ENCODE peak calls at places on chromosomes 3 and 15, in seven cellular contexts. One of them, this sample, is unnamed.

GRCh38 chr15:53559364-53560253 is 199.9 kb downstream of the WDR72 start:
- DNase-seq in activated effector memory CD4-positive, alpha-beta T cell treated with Interleukin-2 at 50 U/mL for 16 hours: no peak
- DNase-seq in SW 1271: no peak
- DNase-seq in nucleus accumbens: no peak
- DNase-seq in NAMALWA: no peak
- DNase-seq in HFFc6: no peak
- DNase-seq in activated T-helper 1 cell treated with anti-CD3 and anti-CD28 coated beads, Interleukin-12 subunit alpha, Interleukin-12 subunit beta, Interleukin-2, Interleukin-4 antibody, amounts not matched to agents 30 ng/mL and 10 ng/mL and 1 ng/mL, durations not matched to agents 14 hours and 24 hours and 36 hours: no peak
- DNase-seq in this sample: no peak

GRCh38 chr3:171774516-171774915 is 35.8 kb downstream of the PLD1 start:
- DNase-seq in HFFc6: no peak
- DNase-seq in SW 1271: no peak
- DNase-seq in NAMALWA: no peak
- DNase-seq in activated effector memory CD4-positive, alpha-beta T cell treated with Interleukin-2 at 50 U/mL for 16 hours: no peak
- DNase-seq in activated T-helper 1 cell treated with anti-CD3 and anti-CD28 coated beads, Interleukin-12 subunit alpha, Interleukin-12 subunit beta, Interleukin-2, Interleukin-4 antibody, amounts not matched to agents 30 ng/mL and 10 ng/mL and 1 ng/mL, durations not matched to agents 14 hours and 24 hours and 36 hours: no peak
- DNase-seq in nucleus accumbens: peak; percentile 52
- DNase-seq in this sample: no peak

GRCh38 chr3:52240886-52241244 is 1.9 kb upstream of the TWF2 start:
- DNase-seq in HFFc6: no peak
- DNase-seq in nucleus accumbens: no peak
- DNase-seq in activated T-helper 1 cell treated with anti-CD3 and anti-CD28 coated beads, Interleukin-12 subunit alpha, Interleukin-12 subunit beta, Interleukin-2, Interleukin-4 antibody, amounts not matched to agents 30 ng/mL and 10 ng/mL and 1 ng/mL, durations not matched to agents 14 hours and 24 hours and 36 hours: no peak
- DNase-seq in SW 1271: no peak
- DNase-seq in activated effector memory CD4-positive, alpha-beta T cell treated with Interleukin-2 at 50 U/mL for 16 hours: no peak
- DNase-seq in NAMALWA: no peak
- DNase-seq in this sample: no peak

GRCh38 chr3:24854748-24855147 is 360.1 kb upstream of the THRB start:
- DNase-seq in activated effector memory CD4-positive, alpha-beta T cell treated with Interleukin-2 at 50 U/mL for 16 hours: no peak
- DNase-seq in NAMALWA: no peak
- DNase-seq in SW 1271: no peak
- DNase-seq in activated T-helper 1 cell treated with anti-CD3 and anti-CD28 coated beads, Interleukin-12 subunit alpha, Interleukin-12 subunit beta, Interleukin-2, Interleukin-4 antibody, amounts not matched to agents 30 ng/mL and 10 ng/mL and 1 ng/mL, durations not matched to agents 14 hours and 24 hours and 36 hours: no peak
- DNase-seq in nucleus accumbens: no peak
- DNase-seq in HFFc6: no peak
- DNase-seq in this sample: no peak

GRCh38 chr15:67852433-67852832 is 12.6 kb upstream of the RNU6-1 start:
- DNase-seq in activated effector memory CD4-positive, alpha-beta T cell treated with Interleukin-2 at 50 U/mL for 16 hours: no peak
- DNase-seq in NAMALWA: no peak
- DNase-seq in HFFc6: no peak
- DNase-seq in nucleus accumbens: no peak
- DNase-seq in activated T-helper 1 cell treated with anti-CD3 and anti-CD28 coated beads, Interleukin-12 subunit alpha, Interleukin-12 subunit beta, Interleukin-2, Interleukin-4 antibody, amounts not matched to agents 30 ng/mL and 10 ng/mL and 1 ng/mL, durations not matched to agents 14 hours and 24 hours and 36 hours: no peak
- DNase-seq in SW 1271: no peak
- DNase-seq in this sample: no peak

GRCh38 chr3:22117751-22118346 is 366.8 kb upstream of the ZNF385D start:
- DNase-seq in activated T-helper 1 cell treated with anti-CD3 and anti-CD28 coated beads, Interleukin-12 subunit alpha, Interleukin-12 subunit beta, Interleukin-2, Interleukin-4 antibody, amounts not matched to agents 30 ng/mL and 10 ng/mL and 1 ng/mL, durations not matched to agents 14 hours and 24 hours and 36 hours: no peak
- DNase-seq in activated effector memory CD4-positive, alpha-beta T cell treated with Interleukin-2 at 50 U/mL for 16 hours: no peak
- DNase-seq in SW 1271: peak; percentile 65
- DNase-seq in nucleus accumbens: no peak
- DNase-seq in NAMALWA: peak; percentile 58
- DNase-seq in HFFc6: peak; percentile 20
- DNase-seq in this sample: no peak

GRCh38 chr3:147921044-147921443 is 511.9 kb downstream of the ZIC1 start:
- DNase-seq in NAMALWA: no peak
- DNase-seq in nucleus accumbens: no peak
- DNase-seq in SW 1271: no peak
- DNase-seq in activated effector memory CD4-positive, alpha-beta T cell treated with Interleukin-2 at 50 U/mL for 16 hours: no peak
- DNase-seq in activated T-helper 1 cell treated with anti-CD3 and anti-CD28 coated beads, Interleukin-12 subunit alpha, Interleukin-12 subunit beta, Interleukin-2, Interleukin-4 antibody, amounts not matched to agents 30 ng/mL and 10 ng/mL and 1 ng/mL, durations not matched to agents 14 hours and 24 hours and 36 hours: no peak
- DNase-seq in HFFc6: peak; percentile 45
- DNase-seq in this sample: no peak

GRCh38 chr3:40771112-40771511 is 246.4 kb downstream of the ZNF621 start:
- DNase-seq in NAMALWA: no peak
- DNase-seq in activated T-helper 1 cell treated with anti-CD3 and anti-CD28 coated beads, Interleukin-12 subunit alpha, Interleukin-12 subunit beta, Interleukin-2, Interleukin-4 antibody, amounts not matched to agents 30 ng/mL and 10 ng/mL and 1 ng/mL, durations not matched to agents 14 hours and 24 hours and 36 hours: no peak
- DNase-seq in HFFc6: no peak
- DNase-seq in activated effector memory CD4-positive, alpha-beta T cell treated with Interleukin-2 at 50 U/mL for 16 hours: no peak
- DNase-seq in SW 1271: no peak
- DNase-seq in nucleus accumbens: no peak
- DNase-seq in this sample: no peak

GRCh38 chr15:43293402-43293801 is 26.7 kb upstream of the TGM5 start:
- DNase-seq in activated effector memory CD4-positive, alpha-beta T cell treated with Interleukin-2 at 50 U/mL for 16 hours: no peak
- DNase-seq in HFFc6: no peak
- DNase-seq in nucleus accumbens: no peak
- DNase-seq in activated T-helper 1 cell treated with anti-CD3 and anti-CD28 coated beads, Interleukin-12 subunit alpha, Interleukin-12 subunit beta, Interleukin-2, Interleukin-4 antibody, amounts not matched to agents 30 ng/mL and 10 ng/mL and 1 ng/mL, durations not matched to agents 14 hours and 24 hours and 36 hours: no peak
- DNase-seq in SW 1271: no peak
- DNase-seq in NAMALWA: no peak
- DNase-seq in this sample: no peak

GRCh38 chr15:97947465-97948262 is 12.8 kb upstream of the ARRDC4 start:
- DNase-seq in activated effector memory CD4-positive, alpha-beta T cell treated with Interleukin-2 at 50 U/mL for 16 hours: no peak
- DNase-seq in HFFc6: no peak
- DNase-seq in NAMALWA: no peak
- DNase-seq in SW 1271: no peak
- DNase-seq in activated T-helper 1 cell treated with anti-CD3 and anti-CD28 coated beads, Interleukin-12 subunit alpha, Interleukin-12 subunit beta, Interleukin-2, Interleukin-4 antibody, amounts not matched to agents 30 ng/mL and 10 ng/mL and 1 ng/mL, durations not matched to agents 14 hours and 24 hours and 36 hours: no peak
- DNase-seq in nucleus accumbens: no peak
- DNase-seq in this sample: no peak

GRCh38 chr15:55827204-55827603 is 84.3 kb upstream of the PRTG start:
- DNase-seq in HFFc6: no peak
- DNase-seq in activated T-helper 1 cell treated with anti-CD3 and anti-CD28 coated beads, Interleukin-12 subunit alpha, Interleukin-12 subunit beta, Interleukin-2, Interleukin-4 antibody, amounts not matched to agents 30 ng/mL and 10 ng/mL and 1 ng/mL, durations not matched to agents 14 hours and 24 hours and 36 hours: no peak
- DNase-seq in SW 1271: no peak
- DNase-seq in nucleus accumbens: no peak
- DNase-seq in NAMALWA: no peak
- DNase-seq in activated effector memory CD4-positive, alpha-beta T cell treated with Interleukin-2 at 50 U/mL for 16 hours: no peak
- DNase-seq in this sample: no peak

GRCh38 chr3:131549340-131549739 is 46.6 kb upstream of the MRPL3 start:
- DNase-seq in NAMALWA: peak; percentile 46
- DNase-seq in nucleus accumbens: no peak
- DNase-seq in activated effector memory CD4-positive, alpha-beta T cell treated with Interleukin-2 at 50 U/mL for 16 hours: no peak
- DNase-seq in SW 1271: no peak
- DNase-seq in activated T-helper 1 cell treated with anti-CD3 and anti-CD28 coated beads, Interleukin-12 subunit alpha, Interleukin-12 subunit beta, Interleukin-2, Interleukin-4 antibody, amounts not matched to agents 30 ng/mL and 10 ng/mL and 1 ng/mL, durations not matched to agents 14 hours and 24 hours and 36 hours: no peak
- DNase-seq in HFFc6: no peak
- DNase-seq in this sample: no peak

GRCh38 chr15:70956596-70956995 is 64.0 kb downstream of the LRRC49 start:
- DNase-seq in SW 1271: no peak
- DNase-seq in HFFc6: no peak
- DNase-seq in activated effector memory CD4-positive, alpha-beta T cell treated with Interleukin-2 at 50 U/mL for 16 hours: no peak
- DNase-seq in activated T-helper 1 cell treated with anti-CD3 and anti-CD28 coated beads, Interleukin-12 subunit alpha, Interleukin-12 subunit beta, Interleukin-2, Interleukin-4 antibody, amounts not matched to agents 30 ng/mL and 10 ng/mL and 1 ng/mL, durations not matched to agents 14 hours and 24 hours and 36 hours: no peak
- DNase-seq in NAMALWA: no peak
- DNase-seq in nucleus accumbens: no peak
- DNase-seq in this sample: no peak

GRCh38 chr3:42658091-42658770 is 4.7 kb downstream of the ZBTB47 start:
- DNase-seq in NAMALWA: no peak
- DNase-seq in HFFc6: no peak
- DNase-seq in SW 1271: no peak
- DNase-seq in nucleus accumbens: no peak
- DNase-seq in activated T-helper 1 cell treated with anti-CD3 and anti-CD28 coated beads, Interleukin-12 subunit alpha, Interleukin-12 subunit beta, Interleukin-2, Interleukin-4 antibody, amounts not matched to agents 30 ng/mL and 10 ng/mL and 1 ng/mL, durations not matched to agents 14 hours and 24 hours and 36 hours: no peak
- DNase-seq in activated effector memory CD4-positive, alpha-beta T cell treated with Interleukin-2 at 50 U/mL for 16 hours: no peak
- DNase-seq in this sample: no peak

GRCh38 chr3:157335677-157336076 is 101.0 kb upstream of the PTX3 start:
- DNase-seq in nucleus accumbens: no peak
- DNase-seq in SW 1271: peak; percentile 22
- DNase-seq in activated effector memory CD4-positive, alpha-beta T cell treated with Interleukin-2 at 50 U/mL for 16 hours: no peak
- DNase-seq in NAMALWA: no peak
- DNase-seq in activated T-helper 1 cell treated with anti-CD3 and anti-CD28 coated beads, Interleukin-12 subunit alpha, Interleukin-12 subunit beta, Interleukin-2, Interleukin-4 antibody, amounts not matched to agents 30 ng/mL and 10 ng/mL and 1 ng/mL, durations not matched to agents 14 hours and 24 hours and 36 hours: no peak
- DNase-seq in HFFc6: peak; percentile 16
- DNase-seq in this sample: no peak

GRCh38 chr3:177772908-177773557 is 575.8 kb upstream of the TBL1XR1 start:
- DNase-seq in activated effector memory CD4-positive, alpha-beta T cell treated with Interleukin-2 at 50 U/mL for 16 hours: no peak
- DNase-seq in SW 1271: no peak
- DNase-seq in NAMALWA: peak; percentile 66
- DNase-seq in activated T-helper 1 cell treated with anti-CD3 and anti-CD28 coated beads, Interleukin-12 subunit alpha, Interleukin-12 subunit beta, Interleukin-2, Interleukin-4 antibody, amounts not matched to agents 30 ng/mL and 10 ng/mL and 1 ng/mL, durations not matched to agents 14 hours and 24 hours and 36 hours: no peak
- DNase-seq in HFFc6: no peak
- DNase-seq in nucleus accumbens: no peak
- DNase-seq in this sample: no peak

GRCh38 chr15:81940467-81941451 is 105.1 kb downstream of the MEX3B start:
- DNase-seq in activated effector memory CD4-positive, alpha-beta T cell treated with Interleukin-2 at 50 U/mL for 16 hours: no peak
- DNase-seq in activated T-helper 1 cell treated with anti-CD3 and anti-CD28 coated beads, Interleukin-12 subunit alpha, Interleukin-12 subunit beta, Interleukin-2, Interleukin-4 antibody, amounts not matched to agents 30 ng/mL and 10 ng/mL and 1 ng/mL, durations not matched to agents 14 hours and 24 hours and 36 hours: no peak
- DNase-seq in NAMALWA: no peak
- DNase-seq in nucleus accumbens: no peak
- DNase-seq in SW 1271: peak; percentile 27
- DNase-seq in HFFc6: peak; percentile 79
- DNase-seq in this sample: no peak

GRCh38 chr3:102238362-102238761 is 196.5 kb upstream of the ZPLD1 start:
- DNase-seq in activated T-helper 1 cell treated with anti-CD3 and anti-CD28 coated beads, Interleukin-12 subunit alpha, Interleukin-12 subunit beta, Interleukin-2, Interleukin-4 antibody, amounts not matched to agents 30 ng/mL and 10 ng/mL and 1 ng/mL, durations not matched to agents 14 hours and 24 hours and 36 hours: no peak
- DNase-seq in activated effector memory CD4-positive, alpha-beta T cell treated with Interleukin-2 at 50 U/mL for 16 hours: no peak
- DNase-seq in HFFc6: no peak
- DNase-seq in nucleus accumbens: no peak
- DNase-seq in SW 1271: no peak
- DNase-seq in NAMALWA: no peak
- DNase-seq in this sample: no peak

GRCh38 chr3:123337226-123337625 is 111.7 kb downstream of the ADCY5 start:
- DNase-seq in NAMALWA: no peak
- DNase-seq in activated T-helper 1 cell treated with anti-CD3 and anti-CD28 coated beads, Interleukin-12 subunit alpha, Interleukin-12 subunit beta, Interleukin-2, Interleukin-4 antibody, amounts not matched to agents 30 ng/mL and 10 ng/mL and 1 ng/mL, durations not matched to agents 14 hours and 24 hours and 36 hours: no peak
- DNase-seq in activated effector memory CD4-positive, alpha-beta T cell treated with Interleukin-2 at 50 U/mL for 16 hours: no peak
- DNase-seq in nucleus accumbens: no peak
- DNase-seq in SW 1271: no peak
- DNase-seq in HFFc6: no peak
- DNase-seq in this sample: no peak

GRCh38 chr3:99753268-99753975 is 64.2 kb upstream of the CMSS1 start:
- DNase-seq in activated T-helper 1 cell treated with anti-CD3 and anti-CD28 coated beads, Interleukin-12 subunit alpha, Interleukin-12 subunit beta, Interleukin-2, Interleukin-4 antibody, amounts not matched to agents 30 ng/mL and 10 ng/mL and 1 ng/mL, durations not matched to agents 14 hours and 24 hours and 36 hours: no peak
- DNase-seq in activated effector memory CD4-positive, alpha-beta T cell treated with Interleukin-2 at 50 U/mL for 16 hours: no peak
- DNase-seq in HFFc6: peak; percentile 63
- DNase-seq in SW 1271: peak; percentile 81
- DNase-seq in NAMALWA: peak; percentile 68
- DNase-seq in nucleus accumbens: no peak
- DNase-seq in this sample: no peak

GRCh38 chr15:42145546-42146455 is 10.6 kb downstream of the PLA2G4F start:
- DNase-seq in HFFc6: no peak
- DNase-seq in nucleus accumbens: no peak
- DNase-seq in activated T-helper 1 cell treated with anti-CD3 and anti-CD28 coated beads, Interleukin-12 subunit alpha, Interleukin-12 subunit beta, Interleukin-2, Interleukin-4 antibody, amounts not matched to agents 30 ng/mL and 10 ng/mL and 1 ng/mL, durations not matched to agents 14 hours and 24 hours and 36 hours: no peak
- DNase-seq in activated effector memory CD4-positive, alpha-beta T cell treated with Interleukin-2 at 50 U/mL for 16 hours: no peak
- DNase-seq in SW 1271: no peak
- DNase-seq in NAMALWA: no peak
- DNase-seq in this sample: no peak

GRCh38 chr3:149004622-149005021 is 13.3 kb downstream of the GYG1 start:
- DNase-seq in activated T-helper 1 cell treated with anti-CD3 and anti-CD28 coated beads, Interleukin-12 subunit alpha, Interleukin-12 subunit beta, Interleukin-2, Interleukin-4 antibody, amounts not matched to agents 30 ng/mL and 10 ng/mL and 1 ng/mL, durations not matched to agents 14 hours and 24 hours and 36 hours: no peak
- DNase-seq in activated effector memory CD4-positive, alpha-beta T cell treated with Interleukin-2 at 50 U/mL for 16 hours: no peak
- DNase-seq in nucleus accumbens: peak; percentile 9
- DNase-seq in HFFc6: peak; percentile 43
- DNase-seq in NAMALWA: no peak
- DNase-seq in SW 1271: no peak
- DNase-seq in this sample: no peak

GRCh38 chr15:73985101-73985873 is 6.8 kb downstream of the STOML1 start:
- DNase-seq in NAMALWA: peak; percentile 55
- DNase-seq in HFFc6: no peak
- DNase-seq in SW 1271: no peak
- DNase-seq in nucleus accumbens: no peak
- DNase-seq in activated effector memory CD4-positive, alpha-beta T cell treated with Interleukin-2 at 50 U/mL for 16 hours: no peak
- DNase-seq in activated T-helper 1 cell treated with anti-CD3 and anti-CD28 coated beads, Interleukin-12 subunit alpha, Interleukin-12 subunit beta, Interleukin-2, Interleukin-4 antibody, amounts not matched to agents 30 ng/mL and 10 ng/mL and 1 ng/mL, durations not matched to agents 14 hours and 24 hours and 36 hours: no peak
- DNase-seq in this sample: no peak

GRCh38 chr3:30505866-30506517 is 100.4 kb upstream of the TGFBR2 start:
- DNase-seq in activated effector memory CD4-positive, alpha-beta T cell treated with Interleukin-2 at 50 U/mL for 16 hours: no peak
- DNase-seq in SW 1271: no peak
- DNase-seq in activated T-helper 1 cell treated with anti-CD3 and anti-CD28 coated beads, Interleukin-12 subunit alpha, Interleukin-12 subunit beta, Interleukin-2, Interleukin-4 antibody, amounts not matched to agents 30 ng/mL and 10 ng/mL and 1 ng/mL, durations not matched to agents 14 hours and 24 hours and 36 hours: no peak
- DNase-seq in nucleus accumbens: no peak
- DNase-seq in NAMALWA: no peak
- DNase-seq in HFFc6: peak; percentile 18
- DNase-seq in this sample: no peak

GRCh38 chr3:128149632-128150031 is 3.6 kb upstream of the EEFSEC start:
- DNase-seq in NAMALWA: no peak
- DNase-seq in HFFc6: no peak
- DNase-seq in activated effector memory CD4-positive, alpha-beta T cell treated with Interleukin-2 at 50 U/mL for 16 hours: no peak
- DNase-seq in activated T-helper 1 cell treated with anti-CD3 and anti-CD28 coated beads, Interleukin-12 subunit alpha, Interleukin-12 subunit beta, Interleukin-2, Interleukin-4 antibody, amounts not matched to agents 30 ng/mL and 10 ng/mL and 1 ng/mL, durations not matched to agents 14 hours and 24 hours and 36 hours: no peak
- DNase-seq in SW 1271: no peak
- DNase-seq in nucleus accumbens: no peak
- DNase-seq in this sample: no peak

GRCh38 chr3:117892991-117893390 is 1141.7 kb downstream of the IGSF11 start:
- DNase-seq in activated T-helper 1 cell treated with anti-CD3 and anti-CD28 coated beads, Interleukin-12 subunit alpha, Interleukin-12 subunit beta, Interleukin-2, Interleukin-4 antibody, amounts not matched to agents 30 ng/mL and 10 ng/mL and 1 ng/mL, durations not matched to agents 14 hours and 24 hours and 36 hours: no peak
- DNase-seq in activated effector memory CD4-positive, alpha-beta T cell treated with Interleukin-2 at 50 U/mL for 16 hours: no peak
- DNase-seq in NAMALWA: no peak
- DNase-seq in SW 1271: no peak
- DNase-seq in HFFc6: no peak
- DNase-seq in nucleus accumbens: no peak
- DNase-seq in this sample: no peak

GRCh38 chr3:189099505-189100290 is 72.1 kb upstream of the TPRG1 start:
- DNase-seq in SW 1271: no peak
- DNase-seq in HFFc6: no peak
- DNase-seq in NAMALWA: no peak
- DNase-seq in nucleus accumbens: no peak
- DNase-seq in activated effector memory CD4-positive, alpha-beta T cell treated with Interleukin-2 at 50 U/mL for 16 hours: no peak
- DNase-seq in activated T-helper 1 cell treated with anti-CD3 and anti-CD28 coated beads, Interleukin-12 subunit alpha, Interleukin-12 subunit beta, Interleukin-2, Interleukin-4 antibody, amounts not matched to agents 30 ng/mL and 10 ng/mL and 1 ng/mL, durations not matched to agents 14 hours and 24 hours and 36 hours: no peak
- DNase-seq in this sample: no peak

GRCh38 chr3:100040846-100041245 is 73.5 kb downstream of the FILIP1L start:
- DNase-seq in activated effector memory CD4-positive, alpha-beta T cell treated with Interleukin-2 at 50 U/mL for 16 hours: no peak
- DNase-seq in SW 1271: no peak
- DNase-seq in activated T-helper 1 cell treated with anti-CD3 and anti-CD28 coated beads, Interleukin-12 subunit alpha, Interleukin-12 subunit beta, Interleukin-2, Interleukin-4 antibody, amounts not matched to agents 30 ng/mL and 10 ng/mL and 1 ng/mL, durations not matched to agents 14 hours and 24 hours and 36 hours: no peak
- DNase-seq in HFFc6: peak; percentile 33
- DNase-seq in NAMALWA: no peak
- DNase-seq in nucleus accumbens: no peak
- DNase-seq in this sample: no peak

GRCh38 chr3:52385157-52385556 is 59.7 kb downstream of the SEMA3G start:
- DNase-seq in nucleus accumbens: no peak
- DNase-seq in NAMALWA: peak; percentile 58
- DNase-seq in SW 1271: no peak
- DNase-seq in HFFc6: peak; percentile 43
- DNase-seq in activated effector memory CD4-positive, alpha-beta T cell treated with Interleukin-2 at 50 U/mL for 16 hours: no peak
- DNase-seq in activated T-helper 1 cell treated with anti-CD3 and anti-CD28 coated beads, Interleukin-12 subunit alpha, Interleukin-12 subunit beta, Interleukin-2, Interleukin-4 antibody, amounts not matched to agents 30 ng/mL and 10 ng/mL and 1 ng/mL, durations not matched to agents 14 hours and 24 hours and 36 hours: no peak
- DNase-seq in this sample: no peak

GRCh38 chr3:178705925-178706324 is 169.7 kb downstream of the KCNMB2 start:
- DNase-seq in NAMALWA: no peak
- DNase-seq in HFFc6: no peak
- DNase-seq in nucleus accumbens: no peak
- DNase-seq in activated T-helper 1 cell treated with anti-CD3 and anti-CD28 coated beads, Interleukin-12 subunit alpha, Interleukin-12 subunit beta, Interleukin-2, Interleukin-4 antibody, amounts not matched to agents 30 ng/mL and 10 ng/mL and 1 ng/mL, durations not matched to agents 14 hours and 24 hours and 36 hours: no peak
- DNase-seq in SW 1271: no peak
- DNase-seq in activated effector memory CD4-positive, alpha-beta T cell treated with Interleukin-2 at 50 U/mL for 16 hours: no peak
- DNase-seq in this sample: no peak

GRCh38 chr3:185455860-185456259 is 43.0 kb downstream of the TMEM41A start:
- DNase-seq in SW 1271: no peak
- DNase-seq in NAMALWA: no peak
- DNase-seq in nucleus accumbens: no peak
- DNase-seq in HFFc6: no peak
- DNase-seq in activated effector memory CD4-positive, alpha-beta T cell treated with Interleukin-2 at 50 U/mL for 16 hours: no peak
- DNase-seq in activated T-helper 1 cell treated with anti-CD3 and anti-CD28 coated beads, Interleukin-12 subunit alpha, Interleukin-12 subunit beta, Interleukin-2, Interleukin-4 antibody, amounts not matched to agents 30 ng/mL and 10 ng/mL and 1 ng/mL, durations not matched to agents 14 hours and 24 hours and 36 hours: no peak
- DNase-seq in this sample: no peak

GRCh38 chr3:4976109-4976508 is 3.1 kb upstream of the BHLHE40 start:
- DNase-seq in NAMALWA: peak; percentile 81
- DNase-seq in activated effector memory CD4-positive, alpha-beta T cell treated with Interleukin-2 at 50 U/mL for 16 hours: peak; percentile 27
- DNase-seq in activated T-helper 1 cell treated with anti-CD3 and anti-CD28 coated beads, Interleukin-12 subunit alpha, Interleukin-12 subunit beta, Interleukin-2, Interleukin-4 antibody, amounts not matched to agents 30 ng/mL and 10 ng/mL and 1 ng/mL, durations not matched to agents 14 hours and 24 hours and 36 hours: peak; percentile 40
- DNase-seq in SW 1271: peak; percentile 72
- DNase-seq in nucleus accumbens: no peak
- DNase-seq in HFFc6: peak; percentile 34
- DNase-seq in this sample: peak; percentile 86

GRCh38 chr3:139358857-139359562 is 15.2 kb downstream of the MRPS22 start:
- DNase-seq in HFFc6: no peak
- DNase-seq in NAMALWA: no peak
- DNase-seq in nucleus accumbens: no peak
- DNase-seq in SW 1271: no peak
- DNase-seq in activated effector memory CD4-positive, alpha-beta T cell treated with Interleukin-2 at 50 U/mL for 16 hours: no peak
- DNase-seq in activated T-helper 1 cell treated with anti-CD3 and anti-CD28 coated beads, Interleukin-12 subunit alpha, Interleukin-12 subunit beta, Interleukin-2, Interleukin-4 antibody, amounts not matched to agents 30 ng/mL and 10 ng/mL and 1 ng/mL, durations not matched to agents 14 hours and 24 hours and 36 hours: no peak
- DNase-seq in this sample: no peak

GRCh38 chr3:12221663-12222062 is 63.0 kb upstream of the TIMP4 start:
- DNase-seq in NAMALWA: no peak
- DNase-seq in activated T-helper 1 cell treated with anti-CD3 and anti-CD28 coated beads, Interleukin-12 subunit alpha, Interleukin-12 subunit beta, Interleukin-2, Interleukin-4 antibody, amounts not matched to agents 30 ng/mL and 10 ng/mL and 1 ng/mL, durations not matched to agents 14 hours and 24 hours and 36 hours: no peak
- DNase-seq in SW 1271: no peak
- DNase-seq in nucleus accumbens: no peak
- DNase-seq in HFFc6: no peak
- DNase-seq in activated effector memory CD4-positive, alpha-beta T cell treated with Interleukin-2 at 50 U/mL for 16 hours: no peak
- DNase-seq in this sample: no peak